ENCODE peak calls at places on chromosomes 16 and 17, in five cellular contexts. One of them, this sample, is unnamed.

GRCh38 chr17:9445424-9445823 is 130.2 kb downstream of the STX8 start:
- DNase-seq in iPS DF 6.9: no peak
- DNase-seq in CD8-positive, alpha-beta memory T cell: no peak
- DNase-seq in PC-3: no peak
- DNase-seq in ovary: no peak
- DNase-seq in this sample: no peak

GRCh38 chr17:19723967-19724366 is 7.6 kb upstream of the SLC47A2 start:
- DNase-seq in iPS DF 6.9: no peak
- DNase-seq in CD8-positive, alpha-beta memory T cell: no peak
- DNase-seq in PC-3: peak
- DNase-seq in ovary: peak
- DNase-seq in this sample: peak

GRCh38 chr17:83136931-83137330 is 57.5 kb downstream of the METRNL start:
- DNase-seq in iPS DF 6.9: no peak
- DNase-seq in CD8-positive, alpha-beta memory T cell: no peak
- DNase-seq in PC-3: no peak
- DNase-seq in ovary: peak
- DNase-seq in this sample: no peak

GRCh38 chr17:75109407-75110236 is at the start of gene ARMC7:
- DNase-seq in iPS DF 6.9: no peak
- DNase-seq in CD8-positive, alpha-beta memory T cell: peak
- DNase-seq in PC-3: peak
- DNase-seq in ovary: peak
- DNase-seq in this sample: no peak

GRCh38 chr16:28925386-28926228 is 569 bp upstream of the RABEP2 start:
- DNase-seq in iPS DF 6.9: no peak
- DNase-seq in CD8-positive, alpha-beta memory T cell: peak
- DNase-seq in PC-3: peak
- DNase-seq in ovary: no peak
- DNase-seq in this sample: peak

GRCh38 chr17:17860761-17861107 is 23.9 kb upstream of the SREBF1 start:
- DNase-seq in iPS DF 6.9: no peak
- DNase-seq in CD8-positive, alpha-beta memory T cell: no peak
- DNase-seq in PC-3: no peak
- DNase-seq in ovary: no peak
- DNase-seq in this sample: no peak

GRCh38 chr16:68289621-68290329 is 21.0 kb downstream of the SLC7A6OS start:
- DNase-seq in iPS DF 6.9: no peak
- DNase-seq in CD8-positive, alpha-beta memory T cell: no peak
- DNase-seq in PC-3: no peak
- DNase-seq in ovary: no peak
- DNase-seq in this sample: no peak

GRCh38 chr17:21132428-21132827 is 5.7 kb downstream of the DHRS7B start:
- DNase-seq in iPS DF 6.9: no peak
- DNase-seq in CD8-positive, alpha-beta memory T cell: no peak
- DNase-seq in PC-3: no peak
- DNase-seq in ovary: no peak
- DNase-seq in this sample: no peak

GRCh38 chr17:78258323-78259229 is 27.1 kb downstream of the TMEM235 start:
- DNase-seq in iPS DF 6.9: no peak
- DNase-seq in CD8-positive, alpha-beta memory T cell: peak
- DNase-seq in PC-3: no peak
- DNase-seq in ovary: no peak
- DNase-seq in this sample: no peak

DNA sequence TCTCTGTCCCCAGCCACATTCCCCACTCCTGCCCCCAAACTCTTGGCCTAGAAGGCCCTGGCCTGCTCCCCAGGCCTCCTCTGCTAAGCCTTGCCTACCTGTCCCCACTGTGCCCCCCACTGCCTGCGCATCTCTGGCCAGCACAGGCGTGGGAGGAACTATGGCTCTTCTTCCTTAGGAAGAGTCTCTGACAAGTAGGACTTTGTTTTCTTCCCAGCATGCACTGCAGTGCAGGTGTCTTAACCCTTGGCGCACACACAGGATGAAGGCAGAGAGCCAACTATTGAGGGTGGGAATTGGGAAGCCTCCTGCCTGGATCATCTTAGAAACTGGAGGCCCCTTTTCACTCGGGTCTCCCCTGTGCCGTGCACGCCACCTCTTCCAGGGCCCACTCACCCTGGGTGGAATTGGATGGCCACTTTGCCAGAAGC is 3.6 kb downstream of the AMDHD2 start:
- DNase-seq in iPS DF 6.9: no peak
- DNase-seq in CD8-positive, alpha-beta memory T cell: no peak
- DNase-seq in PC-3: no peak
- DNase-seq in ovary: no peak
- DNase-seq in this sample: no peak
- H3K27ac ChIP-seq in iPS DF 6.9: no peak
- H3K27ac ChIP-seq in CD8-positive, alpha-beta memory T cell: no peak
- H3K27ac ChIP-seq in PC-3: no peak
- H3K27ac ChIP-seq in ovary: no peak
- H3K27ac ChIP-seq in this sample: no peak

DNA sequence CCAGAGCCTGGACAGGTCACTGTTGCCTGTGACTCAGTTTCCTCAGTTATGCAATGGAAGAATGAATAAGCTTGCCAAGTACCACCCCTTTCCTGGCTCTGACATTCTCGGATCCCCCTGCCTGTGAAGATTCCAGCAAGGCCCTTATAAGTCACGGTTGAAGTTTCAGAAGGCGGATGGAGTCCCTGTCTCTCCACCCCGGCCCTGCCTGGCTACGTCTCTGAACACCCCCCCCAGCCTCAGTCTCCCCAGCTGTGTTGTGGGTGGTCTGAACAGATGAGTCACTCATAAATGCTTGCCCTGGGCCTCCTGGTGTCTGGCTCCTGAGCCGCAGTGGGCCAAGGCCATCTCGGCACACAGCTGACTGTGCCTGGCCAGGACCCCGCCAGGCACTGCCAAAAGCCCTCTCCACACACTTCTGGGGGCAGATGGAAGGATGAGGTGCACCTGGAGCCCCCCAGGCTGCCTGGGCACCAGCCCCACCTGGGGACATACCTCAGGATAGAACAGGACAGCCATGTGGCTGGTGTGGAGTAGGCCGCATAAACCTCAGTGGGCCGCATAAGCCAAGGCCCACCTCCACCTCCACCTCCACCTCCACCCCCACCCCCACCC is 15.4 kb downstream of the VASN start:
- DNase-seq in iPS DF 6.9: no peak
- DNase-seq in CD8-positive, alpha-beta memory T cell: no peak
- DNase-seq in PC-3: no peak
- DNase-seq in ovary: no peak
- DNase-seq in this sample: no peak
- H3K27ac ChIP-seq in iPS DF 6.9: no peak
- H3K27ac ChIP-seq in CD8-positive, alpha-beta memory T cell: no peak
- H3K27ac ChIP-seq in PC-3: no peak
- H3K27ac ChIP-seq in ovary: no peak
- H3K27ac ChIP-seq in this sample: no peak

GRCh38 chr17:8147805-8148404 is 4.3 kb downstream of the PER1 start:
- DNase-seq in iPS DF 6.9: no peak
- DNase-seq in CD8-positive, alpha-beta memory T cell: no peak
- DNase-seq in PC-3: no peak
- DNase-seq in ovary: peak
- DNase-seq in this sample: no peak

GRCh38 chr17:8151120-8151640 is 1.0 kb downstream of the PER1 start:
- DNase-seq in iPS DF 6.9: no peak
- DNase-seq in CD8-positive, alpha-beta memory T cell: peak
- DNase-seq in PC-3: peak
- DNase-seq in ovary: peak
- DNase-seq in this sample: peak

GRCh38 chr17:8150194-8151119 is 1.7 kb downstream of the PER1 start:
- DNase-seq in iPS DF 6.9: no peak
- DNase-seq in CD8-positive, alpha-beta memory T cell: no peak
- DNase-seq in PC-3: no peak
- DNase-seq in ovary: peak
- DNase-seq in this sample: no peak

GRCh38 chr17:8148560-8148959 is 3.6 kb downstream of the PER1 start:
- DNase-seq in iPS DF 6.9: no peak
- DNase-seq in CD8-positive, alpha-beta memory T cell: no peak
- DNase-seq in PC-3: no peak
- DNase-seq in ovary: peak
- DNase-seq in this sample: no peak

DNA sequence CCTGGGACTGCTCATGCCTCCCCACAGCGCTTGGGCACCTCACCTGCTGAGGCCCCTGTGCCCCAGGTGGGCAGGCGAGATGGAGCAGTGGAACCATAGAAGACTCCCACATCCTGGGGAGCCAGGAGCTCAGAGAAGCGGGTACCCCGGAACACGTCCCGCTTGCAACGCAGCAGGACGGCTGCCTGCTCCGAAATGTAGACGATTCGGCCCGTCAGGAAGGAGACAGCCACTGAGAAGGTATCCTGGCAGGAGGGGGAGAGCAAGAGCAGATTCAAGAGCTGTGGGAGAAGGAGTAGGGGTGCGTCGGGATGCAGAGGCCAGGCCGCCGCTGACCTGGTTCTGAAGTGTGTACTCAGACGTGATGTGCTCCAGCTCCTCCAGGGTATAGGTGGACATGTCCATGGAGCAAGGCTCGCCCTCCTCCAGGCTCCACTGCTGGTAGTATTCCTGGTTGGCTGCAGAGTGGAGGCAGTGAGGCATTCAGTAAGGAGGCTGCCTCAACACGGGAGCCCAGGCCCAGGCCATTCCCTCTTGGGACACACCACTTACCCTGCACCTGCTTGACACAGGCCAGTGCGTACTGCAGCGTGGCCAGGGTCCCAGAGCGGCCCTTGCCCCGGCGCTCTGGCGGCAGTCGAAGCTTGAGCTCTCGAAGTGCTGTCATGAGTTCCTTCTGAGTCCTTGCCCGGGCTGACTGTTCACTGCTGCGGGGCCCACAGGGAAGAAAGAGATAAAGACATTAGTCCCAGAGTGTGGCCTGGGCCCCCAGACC is 2.6 kb downstream of the PER1 start:
- DNase-seq in iPS DF 6.9: no peak
- DNase-seq in CD8-positive, alpha-beta memory T cell: no peak
- DNase-seq in PC-3: no peak
- DNase-seq in ovary: peak
- DNase-seq in this sample: no peak
- H3K27ac ChIP-seq in iPS DF 6.9: no peak
- H3K27ac ChIP-seq in CD8-positive, alpha-beta memory T cell: peak
- H3K27ac ChIP-seq in PC-3: no peak
- H3K27ac ChIP-seq in ovary: peak
- H3K27ac ChIP-seq in this sample: no peak

GRCh38 chr16:84502581-84502980 is 1.9 kb downstream of the MEAK7 start:
- DNase-seq in iPS DF 6.9: no peak
- DNase-seq in CD8-positive, alpha-beta memory T cell: no peak
- DNase-seq in PC-3: peak
- DNase-seq in ovary: no peak
- DNase-seq in this sample: peak
- H3K27ac ChIP-seq in iPS DF 6.9: no peak
- H3K27ac ChIP-seq in CD8-positive, alpha-beta memory T cell: no peak
- H3K27ac ChIP-seq in PC-3: peak
- H3K27ac ChIP-seq in ovary: no peak
- H3K27ac ChIP-seq in this sample: peak

GRCh38 chr16:25063865-25064264 is 47.7 kb upstream of the LCMT1 start:
- DNase-seq in iPS DF 6.9: no peak
- DNase-seq in CD8-positive, alpha-beta memory T cell: no peak
- DNase-seq in PC-3: no peak
- DNase-seq in ovary: no peak
- DNase-seq in this sample: no peak

GRCh38 chr16:25066747-25067631 is 44.6 kb upstream of the LCMT1 start:
- DNase-seq in iPS DF 6.9: no peak
- DNase-seq in CD8-positive, alpha-beta memory T cell: peak
- DNase-seq in PC-3: peak
- DNase-seq in ovary: peak
- DNase-seq in this sample: peak

GRCh38 chr16:25065899-25066298 is 45.6 kb upstream of the LCMT1 start:
- DNase-seq in iPS DF 6.9: no peak
- DNase-seq in CD8-positive, alpha-beta memory T cell: no peak
- DNase-seq in PC-3: no peak
- DNase-seq in ovary: no peak
- DNase-seq in this sample: no peak

GRCh38 chr16:25064967-25065366 is 46.6 kb upstream of the LCMT1 start:
- DNase-seq in iPS DF 6.9: no peak
- DNase-seq in CD8-positive, alpha-beta memory T cell: no peak
- DNase-seq in PC-3: no peak
- DNase-seq in ovary: no peak
- DNase-seq in this sample: no peak

DNA sequence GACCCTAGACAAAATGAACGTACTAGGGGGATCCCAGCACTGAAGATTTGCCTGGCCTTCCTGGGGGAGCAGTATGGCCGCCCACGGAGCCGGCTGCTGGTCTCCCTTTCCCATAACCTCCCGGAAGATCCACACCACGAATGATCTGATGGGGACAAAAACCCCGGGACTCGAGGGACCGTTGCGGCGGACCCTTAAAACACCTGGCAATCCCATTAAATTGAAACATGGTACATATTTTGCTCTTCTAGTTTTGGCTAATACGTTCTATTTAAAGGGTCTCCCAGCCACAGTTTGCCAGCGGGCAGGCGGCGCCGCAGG is 45.2 kb upstream of the LCMT1 start:
- DNase-seq in iPS DF 6.9: no peak
- DNase-seq in CD8-positive, alpha-beta memory T cell: no peak
- DNase-seq in PC-3: no peak
- DNase-seq in ovary: no peak
- DNase-seq in this sample: no peak
- H3K27ac ChIP-seq in iPS DF 6.9: no peak
- H3K27ac ChIP-seq in CD8-positive, alpha-beta memory T cell: peak
- H3K27ac ChIP-seq in PC-3: no peak
- H3K27ac ChIP-seq in ovary: peak
- H3K27ac ChIP-seq in this sample: peak

DNA sequence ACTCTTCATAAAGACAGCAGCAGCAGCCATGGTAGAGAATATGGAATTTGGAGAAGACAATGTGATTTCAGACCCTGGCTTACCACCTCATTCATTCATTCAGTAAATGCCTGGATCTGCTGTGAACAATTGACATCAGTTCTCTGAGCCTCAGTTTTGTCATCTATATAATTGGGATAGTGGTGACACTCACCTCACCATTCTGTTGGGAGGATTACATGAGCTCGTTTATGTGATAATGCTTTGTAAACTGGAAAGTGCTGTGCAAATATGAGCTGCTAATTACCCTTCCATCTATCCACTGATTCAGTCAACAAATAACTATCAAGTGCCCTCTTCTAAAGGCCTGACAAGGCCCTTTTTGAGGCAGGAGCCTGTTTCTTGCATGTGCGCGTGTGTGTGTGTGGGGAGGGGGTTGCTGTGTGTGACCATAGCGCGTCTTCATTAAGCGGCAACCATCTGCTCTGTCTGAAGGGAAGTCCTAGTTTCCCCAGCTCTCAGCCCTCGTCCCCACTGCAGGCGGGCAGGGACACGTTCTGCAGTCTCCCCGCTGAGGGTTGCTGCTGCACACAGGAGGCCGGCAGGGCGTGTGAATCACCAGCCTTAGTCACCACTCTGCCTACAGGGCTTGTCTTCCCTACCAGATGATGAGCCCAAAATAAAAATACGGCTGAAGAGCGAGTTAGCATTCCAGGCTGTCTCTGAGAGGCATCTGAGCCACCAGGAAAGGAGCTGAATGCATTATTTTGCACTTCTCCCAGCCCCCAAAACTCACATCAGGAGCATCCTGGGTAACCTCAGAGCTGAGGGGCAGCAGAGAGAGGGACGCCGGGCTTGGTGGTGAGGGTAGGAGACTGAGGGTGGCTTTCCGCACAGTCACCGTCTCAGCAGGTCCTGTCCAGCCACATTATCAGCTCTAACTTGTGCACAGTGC is 19.9 kb downstream of the ARL4D start:
- DNase-seq in iPS DF 6.9: no peak
- DNase-seq in CD8-positive, alpha-beta memory T cell: no peak
- DNase-seq in PC-3: peak
- DNase-seq in ovary: peak
- DNase-seq in this sample: peak
- H3K27ac ChIP-seq in iPS DF 6.9: no peak
- H3K27ac ChIP-seq in CD8-positive, alpha-beta memory T cell: no peak
- H3K27ac ChIP-seq in PC-3: peak
- H3K27ac ChIP-seq in ovary: peak
- H3K27ac ChIP-seq in this sample: peak

This sample was measured in foreskin keratinocyte.